ENCODE peak calls at places on chromosome 20, in four cellular contexts. U, E, N and C are unnamed samples.

GRCh38 chr20:58907481-58908137 is 55.1 kb downstream of the GNAS start:
- DNase-seq in U (no peak), E (peak; percentile 99), N (peak; percentile 100), C (peak; percentile 95)

GRCh38 chr20:62733891-62734290 is 25.3 kb downstream of the NTSR1 start:
- DNase-seq in E (no peak), U (peak; percentile 36), N (no peak), C (no peak)

GRCh38 chr20:59084041-59084841 is 41.7 kb upstream of the PRELID3B start:
- DNase-seq in N (no peak), U (no peak), E (no peak), C (no peak)

GRCh38 chr20:38990728-38991127 is 28.6 kb downstream of the DHX35 start:
- DNase-seq in U (no peak), E (no peak), N (no peak), C (no peak)

GRCh38 chr20:45229264-45230056 is 8.3 kb downstream of the SEMG2 start:
- DNase-seq in E (no peak), U (peak; percentile 92), N (peak; percentile 40), C (peak; percentile 32)

GRCh38 chr20:19056909-19057308 is 155.5 kb upstream of the SLC24A3 start:
- DNase-seq in U (no peak), E (no peak), N (no peak), C (no peak)

GRCh38 chr20:48761023-48761785 is 66.6 kb downstream of the PREX1 start:
- DNase-seq in N (no peak), U (peak; percentile 88), E (no peak), C (no peak)

GRCh38 chr20:889110-889509 is 27.0 kb downstream of the ANGPT4 start:
- DNase-seq in N (no peak), E (no peak), U (no peak), C (no peak)

GRCh38 chr20:32560989-32561830 is 23.9 kb downstream of the NOL4L start:
- DNase-seq in E (no peak), U (peak; percentile 70), N (no peak), C (no peak)

GRCh38 chr20:38217791-38218565 is 42.6 kb downstream of the KIAA1755 start:
- DNase-seq in U (no peak), E (peak; percentile 95), N (peak; percentile 99), C (peak; percentile 95)

GRCh38 chr20:32252189-32252588 is 25.3 kb upstream of the KIF3B start:
- DNase-seq in N (no peak), E (no peak), U (no peak), C (no peak)

GRCh38 chr20:19936801-19937583 is 80.2 kb upstream of the NAA20 start:
- DNase-seq in E (no peak), N (no peak), U (peak; percentile 87), C (no peak)

GRCh38 chr20:62344092-62344491 is 23.0 kb downstream of the LAMA5 start:
- DNase-seq in N (no peak), E (no peak), U (no peak), C (no peak)

GRCh38 chr20:52888096-52888495 is 84.1 kb upstream of the TSHZ2 start:
- DNase-seq in E (no peak), N (peak; percentile 65), U (no peak), C (no peak)

GRCh38 chr20:21526776-21527175 is 12.9 kb upstream of the NKX2-2 start:
- DNase-seq in N (no peak), E (no peak), U (no peak), C (no peak)

GRCh38 chr20:31705598-31706597 is 16.8 kb downstream of the BCL2L1 start:
- DNase-seq in U (no peak), N (no peak), E (no peak), C (no peak)

GRCh38 chr20:45969712-45970634 is 2.0 kb downstream of the ZNF335 start:
- DNase-seq in N (peak; percentile 78), U (no peak), E (peak; percentile 47), C (peak; percentile 76)

GRCh38 chr20:33407251-33407650 is 5.9 kb upstream of the CDK5RAP1 start:
- DNase-seq in E (no peak), U (no peak), N (peak; percentile 57), C (no peak)

GRCh38 chr20:35004051-35004725 is 48.5 kb downstream of the MYH7B start:
- DNase-seq in N (no peak), E (no peak), U (peak; percentile 58), C (no peak)

GRCh38 chr20:62156592-62157386 is 13.2 kb downstream of the SS18L1 start:
- DNase-seq in N (peak; percentile 36), U (peak; percentile 91), E (no peak), C (peak; percentile 27)

GRCh38 chr20:24392612-24393011 is 76.8 kb upstream of the SYNDIG1 start:
- DNase-seq in E (no peak), U (no peak), N (no peak), C (no peak)

GRCh38 chr20:43766395-43766794 is 39.6 kb upstream of the GTSF1L start:
- DNase-seq in N (peak; percentile 58), E (no peak), U (no peak), C (no peak)

GRCh38 chr20:37516697-37517370 is 4.2 kb upstream of the NNAT start:
- DNase-seq in N (no peak), E (no peak), U (no peak), C (no peak)

GRCh38 chr20:32339116-32339515 is 19.0 kb upstream of the ASXL1 start:
- DNase-seq in N (no peak), U (no peak), E (no peak), C (no peak)

GRCh38 chr20:21395666-21396044 is 1.7 kb downstream of the NKX2-4 start:
- DNase-seq in E (no peak), U (no peak), N (no peak), C (no peak)

GRCh38 chr20:48614593-48615274 is 213.1 kb downstream of the PREX1 start:
- DNase-seq in E (no peak), U (peak; percentile 38), N (no peak), C (no peak)

GRCh38 chr20:34364013-34364382 is 925 bp downstream of the ITCH start:
- DNase-seq in E (peak; percentile 23), U (no peak), N (peak; percentile 57), C (peak; percentile 40)

GRCh38 chr20:54497931-54498718 is 22.7 kb downstream of the DOK5 start:
- DNase-seq in N (no peak), E (no peak), U (no peak), C (no peak)